ENCODE peak calls at places on chromosomes 2 and 18, in five cellular contexts. A, B, Y, D and F are unnamed samples.

GRCh38 chr2:67515021-67515420 is 117.9 kb downstream of the ETAA1 start:
- DNase-seq in Y (no peak), D (no peak), B (no peak), A (no peak), F (no peak)

GRCh38 chr2:2779727-2780126 is 448.7 kb upstream of the MYT1L start:
- DNase-seq in B (no peak), Y (no peak), D (no peak), A (no peak), F (no peak)

GRCh38 chr2:205148756-205149155 is 533.5 kb upstream of the NRP2 start:
- DNase-seq in D (peak), A (no peak), Y (no peak), B (no peak), F (no peak)

GRCh38 chr2:98664323-98664722 is 55.9 kb downstream of the UNC50 start:
- DNase-seq in Y (no peak), D (no peak), A (no peak), B (no peak), F (peak)

GRCh38 chr18:66874812-66875474 is 271.1 kb upstream of the CDH19 start:
- DNase-seq in Y (no peak), B (no peak), A (no peak), D (no peak), F (no peak)

GRCh38 chr2:146523218-146523617 is 1321.6 kb upstream of the ACVR2A start:
- DNase-seq in A (no peak), B (no peak), D (no peak), Y (no peak), F (peak)

GRCh38 chr2:40384714-40385113 is 67.2 kb downstream of the SLC8A1 start:
- DNase-seq in B (no peak), A (no peak), Y (no peak), D (no peak), F (peak)

GRCh38 chr2:24365051-24365450 is 4.7 kb upstream of the ITSN2 start:
- DNase-seq in B (peak), Y (no peak), D (no peak), A (no peak), F (peak)

GRCh38 chr18:2827076-2827475 is 19.7 kb upstream of the EMILIN2 start:
- DNase-seq in B (no peak), A (no peak), Y (no peak), D (no peak), F (peak)

GRCh38 chr2:68157002-68157401 is 686 bp upstream of the PNO1 start:
- DNase-seq in A (peak), B (no peak), D (no peak), Y (no peak), F (no peak)

GRCh38 chr2:34004936-34005335 is 405.8 kb upstream of the FAM98A start:
- DNase-seq in Y (no peak), B (no peak), D (no peak), A (no peak), F (no peak)